ENCODE peak calls at places on chromosomes 13 and 19, in seven cellular contexts. G is SK-N-SH, Y is HepG2, Q is H1, A is GM12891, B is GM12878, N is K562. U is an unnamed sample.

GRCh38 chr13:39959497-39959896 is 304.0 kb downstream of the COG6 start:
- DNase-seq in G (no peak), Y (no peak), Q (no peak), A (no peak), B (no peak), N (no peak), U (no peak)

GRCh38 chr19:38695832-38696732 is 48.2 kb downstream of the CAPN12 start:
- DNase-seq in G (peak), Y (no peak), Q (no peak), A (no peak), B (no peak), N (no peak), U (no peak)

GRCh38 chr19:45035755-45036154 is 3.1 kb upstream of the CLASRP start:
- DNase-seq in G (no peak), Y (no peak), Q (no peak), A (no peak), B (no peak), N (no peak), U (no peak)

GRCh38 chr19:16260160-16260793 is 62.6 kb downstream of the AP1M1 start:
- DNase-seq in G (no peak), Y (no peak), Q (no peak), A (no peak), B (no peak), N (no peak), U (no peak)

GRCh38 chr13:27440408-27440807 is 10.0 kb downstream of the MTIF3 start:
- DNase-seq in G (no peak), Y (no peak), Q (no peak), A (no peak), B (no peak), N (no peak), U (no peak)

GRCh38 chr13:38103851-38104250 is 234.3 kb upstream of the TRPC4 start:
- DNase-seq in G (no peak), Y (no peak), Q (no peak), A (no peak), B (no peak), N (no peak), U (no peak)

GRCh38 chr13:20118268-20119140 is 42.3 kb downstream of the GJA3 start:
- DNase-seq in G (peak), Y (no peak), Q (no peak), A (no peak), B (no peak), N (peak), U (peak)

GRCh38 chr19:23996549-23996948 is 81.9 kb downstream of the ZNF726 start:
- DNase-seq in G (peak), Y (peak), Q (no peak), A (no peak), B (no peak), N (peak), U (no peak)

GRCh38 chr13:42392706-42393572 is 121.0 kb downstream of the AKAP11 start:
- DNase-seq in G (no peak), Y (no peak), Q (no peak), A (no peak), B (no peak), N (no peak), U (no peak)

GRCh38 chr13:61052175-61052574 is 363.5 kb downstream of the PCDH20 start:
- DNase-seq in G (no peak), Y (no peak), Q (no peak), A (no peak), B (no peak), N (no peak), U (no peak)
- TF ChIP-seq TAF1 in G (no peak), Y (no peak), Q (no peak), A (no peak), B (no peak), N (no peak), U (no peak)

GRCh38 chr13:34967851-34968562 is 25.9 kb downstream of the NBEA start:
- DNase-seq in G (no peak), Y (no peak), Q (no peak), A (no peak), B (no peak), N (no peak), U (no peak)
- TF ChIP-seq TAF1 in G (no peak), Y (no peak), Q (no peak), A (no peak), B (no peak), N (no peak), U (no peak)

DNA sequence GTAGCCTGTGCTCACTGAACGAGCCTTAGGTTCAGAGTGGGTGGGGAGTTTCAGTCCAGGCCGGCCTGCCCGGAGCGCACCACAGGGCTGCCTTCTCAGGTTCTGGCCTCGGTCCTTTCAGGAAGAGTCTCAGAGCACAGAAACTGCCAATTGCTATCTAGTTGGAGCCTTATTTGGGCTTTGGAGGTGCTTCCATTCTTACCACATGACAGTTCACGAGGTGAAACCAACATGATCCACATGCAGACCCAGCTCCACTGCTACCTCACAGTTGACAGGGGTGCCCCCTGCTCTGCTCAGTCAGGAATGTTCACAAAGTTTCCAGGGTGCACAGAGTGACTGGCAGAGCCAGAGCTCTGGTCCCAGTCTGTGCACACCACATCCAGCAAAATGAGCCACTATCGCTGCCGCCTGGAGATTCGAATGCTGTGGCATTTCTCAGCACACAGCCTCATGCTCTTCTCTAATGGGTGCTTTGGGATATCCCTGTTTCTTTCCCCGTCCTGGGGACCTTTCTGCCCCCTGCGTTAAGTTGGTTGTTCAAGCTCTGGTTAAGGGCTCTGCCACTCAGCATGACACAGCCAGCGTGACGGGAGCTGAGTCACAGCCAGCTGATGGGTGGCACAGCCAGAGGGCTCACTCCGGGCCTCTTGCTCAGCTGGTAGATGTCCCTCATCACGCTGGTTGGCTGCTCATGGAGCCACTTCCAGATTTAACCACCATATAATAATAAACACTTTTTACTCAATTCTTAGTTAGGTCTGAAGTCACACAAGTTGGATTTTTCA is 7.5 kb upstream of the SACS start:
- DNase-seq in G (no peak), Y (no peak), Q (no peak), A (no peak), B (no peak), N (no peak), U (no peak)
- TF ChIP-seq TAF1 in G (no peak), Y (no peak), Q (no peak), A (no peak), B (no peak), N (no peak), U (no peak)

GRCh38 chr13:94196426-94196825 is 283.1 kb downstream of the DCT start:
- DNase-seq in G (no peak), Y (no peak), Q (no peak), A (no peak), B (no peak), N (no peak), U (no peak)
- TF ChIP-seq TAF1 in G (no peak), Y (no peak), Q (no peak), A (no peak), B (no peak), N (no peak), U (no peak)

GRCh38 chr13:90868321-90868920 is 479.1 kb upstream of the MIR17HG start:
- DNase-seq in G (no peak), Y (peak), Q (no peak), A (no peak), B (no peak), N (peak), U (no peak)
- TF ChIP-seq TAF1 in G (no peak), Y (no peak), Q (no peak), A (no peak), B (no peak), N (no peak), U (no peak)

GRCh38 chr13:24503376-24503690 is 9.2 kb downstream of the PARP4 start:
- DNase-seq in G (no peak), Y (no peak), Q (no peak), A (no peak), B (no peak), N (peak), U (no peak)

GRCh38 chr13:24505756-24506155 is 6.8 kb downstream of the PARP4 start:
- DNase-seq in G (no peak), Y (no peak), Q (no peak), A (no peak), B (no peak), N (no peak), U (no peak)

GRCh38 chr13:24505256-24505655 is 7.3 kb downstream of the PARP4 start:
- DNase-seq in G (no peak), Y (no peak), Q (no peak), A (no peak), B (no peak), N (peak), U (no peak)

GRCh38 chr13:24500977-24501376 is 11.6 kb downstream of the PARP4 start:
- DNase-seq in G (no peak), Y (no peak), Q (no peak), A (no peak), B (no peak), N (no peak), U (no peak)

DNA sequence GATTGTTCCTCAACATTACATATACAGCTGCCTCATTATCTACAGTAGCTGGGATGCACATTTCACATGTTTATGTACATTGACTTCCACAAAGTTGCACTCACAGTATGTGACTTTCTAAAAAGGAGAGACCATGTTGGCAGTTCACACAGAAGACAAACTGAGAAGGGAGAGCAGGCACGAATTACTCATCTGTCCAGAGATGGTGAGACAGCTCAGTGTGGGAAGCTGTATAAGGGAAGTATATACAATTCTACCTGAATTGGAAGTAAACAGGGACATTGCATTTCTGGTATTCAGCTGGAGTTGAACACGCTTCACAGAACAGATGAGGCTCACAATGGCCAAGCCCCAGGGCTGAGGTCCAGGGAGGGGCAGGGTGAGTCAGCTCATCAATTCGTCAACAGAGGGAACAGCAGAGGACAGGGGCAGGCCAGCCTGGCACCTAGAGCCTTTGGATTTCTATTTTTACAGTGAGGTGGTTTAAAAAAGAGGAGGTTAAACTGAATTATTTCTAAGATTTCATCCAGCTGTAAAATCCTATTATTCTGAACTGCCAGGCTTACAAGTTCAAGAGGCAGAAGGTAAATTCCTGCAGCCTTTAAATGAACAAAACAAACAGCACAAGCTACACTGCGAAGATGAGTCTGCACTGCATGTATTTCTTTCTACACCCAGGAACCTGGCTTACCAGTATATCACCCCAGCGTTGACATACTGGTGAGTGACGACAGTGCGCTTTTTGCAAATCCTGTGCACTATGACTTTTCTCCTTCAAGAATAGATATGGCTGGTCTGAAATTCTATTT is 9.8 kb downstream of the PARP4 start:
- DNase-seq in G (no peak), Y (peak), Q (no peak), A (no peak), B (no peak), N (peak), U (no peak)
- TF ChIP-seq TAF1 in G (no peak), Y (no peak), Q (no peak), A (no peak), B (no peak), N (no peak), U (no peak)

GRCh38 chr13:24456396-24456795 is 56.2 kb downstream of the PARP4 start:
- DNase-seq in G (no peak), Y (no peak), Q (no peak), A (no peak), B (no peak), N (no peak), U (no peak)
- TF ChIP-seq TAF1 in G (no peak), Y (no peak), Q (no peak), A (no peak), B (no peak), N (no peak), U (no peak)

DNA sequence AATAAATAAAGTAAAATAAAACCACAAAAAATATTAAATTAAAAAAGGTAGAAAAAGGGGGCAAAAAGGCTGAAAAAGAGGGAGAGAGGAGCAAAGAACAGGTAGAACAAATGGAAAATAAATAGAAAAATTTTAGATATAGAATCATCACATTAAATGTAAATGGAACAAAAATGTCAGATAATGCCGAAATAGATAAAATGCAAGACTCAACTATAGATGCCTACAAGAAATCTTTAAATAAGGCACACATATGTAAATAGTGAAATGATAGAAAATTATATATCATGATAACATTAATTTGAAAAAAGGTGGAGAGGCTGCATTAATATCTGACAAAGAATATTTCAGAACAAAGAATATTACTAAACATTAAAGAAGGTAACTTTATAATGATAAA is 477.1 kb upstream of the SPRY2 start:
- DNase-seq in G (no peak), Y (no peak), Q (no peak), A (no peak), B (no peak), N (no peak), U (no peak)
- TF ChIP-seq TAF1 in G (no peak), Y (no peak), Q (no peak), A (no peak), B (no peak), N (no peak), U (no peak)

U was measured in GM12892.